ENCODE peak calls at places on chromosomes 11 and 22, in four cellular contexts. L is Calu3, R is amniotic stem cell, Q is MV-4-11. Z is an unnamed sample.

GRCh38 chr11:65992056-65992455 is 9.9 kb downstream of the EIF1AD start:
- DNase-seq in L (no peak), R (no peak), Q (no peak), Z (no peak)

GRCh38 chr11:12585861-12586260 is 88.4 kb upstream of the TEAD1 start:
- DNase-seq in L (no peak), R (no peak), Q (no peak), Z (no peak)

GRCh38 chr22:23431337-23432072 is 148.6 kb downstream of the IGLL1 start:
- DNase-seq in L (no peak), R (no peak), Q (no peak), Z (no peak)

GRCh38 chr11:68212421-68213134 is 518 bp downstream of the KMT5B start:
- DNase-seq in L (peak; percentile 77), R (peak; percentile 69), Q (peak; percentile 54), Z (peak; percentile 82)

GRCh38 chr11:37264783-37265182 is 666.7 kb upstream of the RAG2 start:
- DNase-seq in L (no peak), R (no peak), Q (no peak), Z (no peak)

GRCh38 chr22:20091690-20092476 is 11.8 kb downstream of the DGCR8 start:
- DNase-seq in L (no peak), R (no peak), Q (no peak), Z (no peak)

GRCh38 chr11:7665473-7666291 is 7.6 kb downstream of the CYB5R2 start:
- DNase-seq in L (peak; percentile 92), R (peak; percentile 3), Q (peak; percentile 40), Z (peak; percentile 85)

GRCh38 chr22:30370681-30371080 is 13.9 kb downstream of the CCDC157 start:
- DNase-seq in L (no peak), R (no peak), Q (no peak), Z (no peak)

GRCh38 chr22:17283423-17283822 is 64.2 kb upstream of the ADA2 start:
- DNase-seq in L (no peak), R (no peak), Q (no peak), Z (no peak)

GRCh38 chr11:47270331-47271271 is 668 bp downstream of the MADD start:
- DNase-seq in L (no peak), R (no peak), Q (peak; percentile 52), Z (no peak)

GRCh38 chr22:23190526-23190925 is 10.2 kb downstream of the BCR start:
- DNase-seq in L (no peak), R (no peak), Q (no peak), Z (no peak)

GRCh38 chr11:35918716-35919115 is 25.1 kb upstream of the LDLRAD3 start:
- DNase-seq in L (no peak), R (no peak), Q (no peak), Z (no peak)

GRCh38 chr11:123054301-123055065 is 7.5 kb downstream of the HSPA8 start:
- DNase-seq in L (no peak), R (peak; percentile 73), Q (peak; percentile 67), Z (no peak)

GRCh38 chr11:70176940-70177689 is 26.0 kb upstream of the FADD start:
- DNase-seq in L (peak; percentile 55), R (no peak), Q (no peak), Z (no peak)

GRCh38 chr11:25981998-25982397 is 349.9 kb upstream of the ANO3 start:
- DNase-seq in L (peak; percentile 43), R (peak; percentile 33), Q (peak; percentile 33), Z (no peak)

GRCh38 chr11:131810511-131810910 is 440.1 kb downstream of the NTM start:
- DNase-seq in L (no peak), R (no peak), Q (no peak), Z (no peak)

GRCh38 chr22:50621491-50621880 is 6.5 kb downstream of the ARSA start:
- DNase-seq in L (no peak), R (no peak), Q (peak; percentile 87), Z (no peak)

GRCh38 chr11:88152381-88152780 is 22.9 kb downstream of the RAB38 start:
- DNase-seq in L (no peak), R (no peak), Q (no peak), Z (no peak)

GRCh38 chr11:59957094-59957493 is 6.7 kb upstream of the OOSP4A start:
- DNase-seq in L (no peak), R (no peak), Q (no peak), Z (no peak)